ENCODE peak calls at places on chromosomes 2 and 18, in eight cellular contexts. D, T, E, Z, O, S, I and G are unnamed samples.
A peak's percentile ranks its signal among the peaks of the same experiment; 100 is the strongest.

GRCh38 chr2:70710276-70710675 is 57.7 kb downstream of the ADD2 start:
- DNase-seq in I (no peak), D (no peak), S (peak; percentile 16), T (no peak), Z (no peak), E (no peak), O (no peak), G (no peak)

GRCh38 chr2:136770384-136770783 is 5.0 kb downstream of the THSD7B start:
- DNase-seq in D (no peak), Z (no peak), I (no peak), T (no peak), O (no peak), S (no peak), E (no peak), G (no peak)

GRCh38 chr2:38554973-38555595 is 47.6 kb downstream of the HNRNPLL start:
- DNase-seq in S (no peak), T (no peak), D (no peak), E (no peak), Z (no peak), I (no peak), O (no peak), G (no peak)

GRCh38 chr2:57696016-57696415 is 350.6 kb upstream of the VRK2 start:
- DNase-seq in Z (no peak), E (no peak), T (no peak), S (no peak), O (no peak), D (no peak), I (no peak), G (no peak)

GRCh38 chr2:39875182-39875913 is 96.3 kb upstream of the THUMPD2 start:
- DNase-seq in D (peak; percentile 20), O (no peak), E (no peak), S (peak; percentile 94), T (peak; percentile 88), Z (no peak), I (no peak), G (peak; percentile 79)

GRCh38 chr2:161243873-161244272 is 64.4 kb upstream of the PSMD14 start:
- DNase-seq in S (no peak), E (no peak), D (no peak), O (no peak), T (no peak), Z (no peak), I (no peak), G (no peak)

GRCh38 chr2:96882230-96882629 is 12.3 kb upstream of the SEMA4C start:
- DNase-seq in O (no peak), E (no peak), Z (no peak), I (no peak), S (no peak), D (no peak), T (no peak), G (no peak)

GRCh38 chr2:205852457-205852856 is 170.2 kb downstream of the NRP2 start:
- DNase-seq in T (no peak), D (no peak), I (peak; percentile 82), O (no peak), E (no peak), Z (no peak), S (no peak), G (no peak)

GRCh38 chr18:75203456-75204261 is 5.3 kb downstream of the PTGR3 start:
- DNase-seq in Z (no peak), E (no peak), D (no peak), T (no peak), O (no peak), S (peak; percentile 14), I (no peak), G (no peak)

GRCh38 chr2:28004086-28004485 is 113.6 kb downstream of the BABAM2 start:
- DNase-seq in D (no peak), S (peak; percentile 97), T (peak; percentile 62), Z (peak; percentile 72), I (no peak), E (no peak), O (no peak), G (peak; percentile 46)

GRCh38 chr2:135043345-135043744 is 3.9 kb downstream of the MAP3K19 start:
- DNase-seq in I (no peak), S (no peak), O (no peak), Z (no peak), E (no peak), T (no peak), D (no peak), G (no peak)

GRCh38 chr2:46615555-46616487 is 136.5 kb downstream of the TMEM247 start:
- DNase-seq in D (no peak), Z (peak; percentile 8), O (no peak), I (no peak), S (no peak), T (no peak), E (no peak), G (no peak)

GRCh38 chr2:234291765-234292204 is 205.1 kb downstream of the ARL4C start:
- DNase-seq in S (peak; percentile 79), T (peak; percentile 60), Z (peak; percentile 35), O (no peak), E (no peak), I (peak; percentile 79), D (peak; percentile 38), G (no peak)

GRCh38 chr18:48719388-48719787 is 180.6 kb downstream of the CTIF start:
- DNase-seq in Z (no peak), O (no peak), E (no peak), S (no peak), D (no peak), I (no peak), T (no peak), G (no peak)

GRCh38 chr2:766255-766654 is 89.0 kb upstream of the TMEM18 start:
- DNase-seq in T (no peak), S (no peak), O (no peak), Z (no peak), D (no peak), I (no peak), E (no peak), G (no peak)

GRCh38 chr18:9333441-9334350 is 877 bp upstream of the TWSG1 start:
- DNase-seq in T (no peak), D (peak; percentile 18), S (no peak), Z (no peak), O (no peak), I (no peak), E (peak; percentile 3), G (no peak)

GRCh38 chr2:173148520-173148919 is 72.9 kb downstream of the MAP3K20 start:
- DNase-seq in O (no peak), S (peak; percentile 64), I (no peak), Z (no peak), T (no peak), E (no peak), D (no peak), G (no peak)

GRCh38 chr2:166882851-166883250 is 5.4 kb upstream of the XIRP2 start:
- DNase-seq in Z (no peak), E (no peak), O (no peak), S (no peak), D (no peak), T (no peak), I (no peak), G (no peak)

DNA sequence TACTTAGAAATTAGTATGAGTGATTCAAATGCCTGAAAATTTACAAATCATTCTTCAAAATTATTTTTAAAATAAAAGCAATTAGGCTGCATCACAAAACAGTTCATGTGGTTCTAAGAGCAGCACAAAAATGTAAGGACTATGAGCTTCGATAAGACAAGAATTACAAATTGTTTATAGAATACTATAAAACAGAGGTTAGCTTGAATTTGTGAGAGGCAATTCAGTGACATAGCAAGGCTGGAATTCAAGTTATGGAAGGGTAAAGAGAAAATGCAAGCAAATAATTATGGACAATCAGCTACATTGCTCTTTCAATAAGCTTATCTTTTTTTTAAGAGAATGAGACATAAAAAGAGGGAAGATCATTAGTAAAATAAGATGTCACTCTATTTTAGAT is 7.1 kb upstream of the XIRP2 start:
- DNase-seq in S (peak; percentile 12), I (no peak), D (no peak), O (no peak), E (no peak), T (peak; percentile 3), Z (no peak), G (no peak)
- TF ChIP-seq CTCF in S (no peak), I (no peak), D (no peak), O (no peak), E (no peak), T (no peak), Z (no peak), G (no peak)

DNA sequence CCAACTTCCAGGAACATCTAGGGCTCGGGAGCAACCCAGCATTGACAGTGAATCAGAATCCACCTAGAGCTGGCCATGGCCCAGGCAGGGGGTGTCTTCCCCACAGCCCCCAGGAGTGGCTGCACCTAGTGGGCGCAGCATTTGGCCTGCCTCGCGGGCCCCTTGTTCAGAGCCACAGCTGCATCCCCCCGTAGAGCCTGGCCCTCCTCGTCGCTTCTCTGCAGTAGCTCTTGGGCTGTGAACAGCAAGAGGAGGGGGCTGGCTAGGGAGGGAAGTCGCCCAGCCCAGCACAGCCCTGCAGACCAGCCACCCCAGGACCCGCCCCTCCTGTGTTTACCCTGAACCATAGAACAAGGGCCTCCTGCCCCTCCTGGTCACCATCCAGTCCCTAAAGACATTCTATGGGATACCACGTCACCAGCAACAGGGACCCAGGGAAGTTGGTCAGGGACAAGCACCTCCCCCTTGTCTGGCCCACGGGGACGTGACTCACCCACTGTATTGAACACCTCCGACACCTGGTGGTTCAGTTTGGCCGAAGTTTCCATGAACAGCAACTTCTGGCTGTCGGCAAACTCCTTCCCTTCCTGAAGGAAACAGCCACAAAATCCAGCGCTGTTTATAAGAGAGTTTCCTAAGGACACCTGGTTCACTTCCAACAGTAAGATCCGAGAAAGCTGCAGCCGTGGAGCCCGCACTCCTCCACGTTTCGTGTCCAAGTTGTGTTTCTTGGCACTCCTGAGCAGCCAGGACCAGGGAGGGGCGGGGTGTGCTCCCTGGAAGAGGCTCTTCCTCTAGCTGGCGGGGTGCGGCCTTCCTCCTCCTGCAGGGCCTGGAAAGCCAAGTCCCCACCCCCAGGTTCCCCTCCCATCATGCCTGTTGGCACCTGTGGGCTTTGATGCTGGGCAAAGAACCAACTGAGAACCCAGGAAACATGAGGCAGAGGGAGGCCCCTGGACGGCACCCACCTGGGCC is 8.8 kb downstream of the PRLH start:
- DNase-seq in D (no peak), E (no peak), O (peak; percentile 87), S (peak; percentile 29), I (peak; percentile 87), T (no peak), Z (no peak), G (no peak)
- TF ChIP-seq CTCF in D (no peak), E (no peak), O (no peak), S (peak; percentile 7), I (no peak), T (no peak), Z (no peak), G (no peak)

DNA sequence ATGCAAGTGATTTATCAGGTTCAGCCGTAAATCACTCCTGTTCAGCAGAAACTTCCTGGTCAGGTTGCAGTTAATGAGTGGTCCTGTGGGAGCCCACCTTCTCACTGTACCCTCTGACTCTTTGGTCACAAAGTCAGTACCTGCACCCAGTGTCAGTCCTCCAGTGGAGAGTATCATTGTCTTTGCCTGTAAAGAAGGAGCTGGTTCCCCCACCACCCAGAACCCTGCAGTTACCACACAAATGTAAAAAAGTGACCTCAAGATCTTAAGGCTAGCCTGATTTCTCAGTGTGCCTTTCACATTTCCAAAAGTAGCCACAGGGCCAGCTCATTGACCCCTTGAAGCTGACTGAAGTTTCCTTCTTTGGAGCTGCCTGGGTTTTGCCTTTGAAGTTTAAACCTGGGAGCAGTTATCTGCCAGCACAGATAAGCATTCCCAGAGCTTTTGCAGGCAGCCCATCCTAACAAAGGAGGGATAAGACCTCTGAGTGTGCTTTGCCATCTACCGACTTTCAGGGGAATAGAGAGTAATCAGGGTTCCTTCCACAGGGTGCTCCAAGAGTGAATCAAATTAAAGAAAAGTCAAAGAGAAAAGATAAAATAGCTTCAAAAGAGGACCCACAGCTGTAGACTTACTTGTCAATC is 725.2 kb downstream of the CPS1 start:
- DNase-seq in E (no peak), I (no peak), O (no peak), Z (no peak), S (no peak), D (no peak), T (no peak), G (no peak)
- TF ChIP-seq CTCF in E (no peak), I (no peak), O (peak; percentile 13), Z (no peak), S (no peak), D (no peak), T (no peak), G (no peak)

GRCh38 chr2:86675611-86676015 is 44.5 kb upstream of the RMND5A start:
- DNase-seq in Z (peak; percentile 19), D (no peak), O (no peak), S (no peak), T (no peak), I (peak; percentile 57), E (no peak), G (no peak)
- TF ChIP-seq CTCF in Z (peak; percentile 37), D (no peak), O (no peak), S (no peak), T (no peak), I (peak; percentile 33), E (no peak), G (no peak)